ENCODE peak calls at places on chromosome 19, in four cellular contexts. Q is dermis microvascular lymphatic vessel endothelial cell, P is DMS153, J is T-helper 9 cell. I is an unnamed sample.
A peak's percentile ranks its signal among the peaks of the same experiment; 100 is the strongest.

GRCh38 chr19:17090501-17091074 is 15.0 kb downstream of the MYO9B start:
- DNase-seq in Q (peak; percentile 68), P (no peak), J (no peak), I (no peak)

GRCh38 chr19:18915639-18916038 is 3.5 kb downstream of the COPE start:
- DNase-seq in Q (peak; percentile 56), P (no peak), J (no peak), I (no peak)

GRCh38 chr19:14375582-14376291 is 5.5 kb upstream of the ADGRE5 start:
- DNase-seq in Q (peak; percentile 71), P (no peak), J (no peak), I (no peak)

GRCh38 chr19:55838251-55838650 is 1.9 kb downstream of the NLRP4 start:
- DNase-seq in Q (no peak), P (no peak), J (no peak), I (no peak)

GRCh38 chr19:56476671-56477428 is at the start of gene ZNF667:
- DNase-seq in Q (peak; percentile 3), P (no peak), J (no peak), I (no peak)

GRCh38 chr19:54435551-54436016 is 13.4 kb upstream of the LENG8 start:
- DNase-seq in Q (no peak), P (no peak), J (no peak), I (no peak)

GRCh38 chr19:18865973-18866799 is 29.8 kb downstream of the CERS1 start:
- DNase-seq in Q (peak; percentile 67), P (no peak), J (peak; percentile 63), I (no peak)

GRCh38 chr19:40705362-40705651 is 11.4 kb downstream of the COQ8B start:
- DNase-seq in Q (no peak), P (no peak), J (no peak), I (no peak)

GRCh38 chr19:37933965-37934364 is 27.0 kb downstream of the SIPA1L3 start:
- DNase-seq in Q (peak; percentile 66), P (peak; percentile 6), J (no peak), I (no peak)

GRCh38 chr19:10643166-10643967 is 10.8 kb upstream of the ILF3 start:
- DNase-seq in Q (peak; percentile 24), P (no peak), J (no peak), I (no peak)

GRCh38 chr19:5553892-5554291 is 13.9 kb downstream of the TINCR start:
- DNase-seq in Q (no peak), P (no peak), J (no peak), I (no peak)

GRCh38 chr19:1042689-1043511 is 3.0 kb downstream of the ABCA7 start:
- DNase-seq in Q (no peak), P (no peak), J (no peak), I (no peak)

GRCh38 chr19:917323-918151 is at the start of gene KISS1R:
- DNase-seq in Q (peak; percentile 43), P (no peak), J (no peak), I (no peak)

GRCh38 chr19:3375221-3376088 is 9.1 kb downstream of the NFIC start:
- DNase-seq in Q (peak; percentile 90), P (no peak), J (no peak), I (no peak)

GRCh38 chr19:54162241-54162805 is 2.8 kb upstream of the LENG1 start:
- DNase-seq in Q (peak; percentile 81), P (peak; percentile 68), J (peak; percentile 71), I (peak; percentile 17)

GRCh38 chr19:14767466-14767971 is 10.8 kb downstream of the ADGRE2 start:
- DNase-seq in Q (no peak), P (no peak), J (no peak), I (no peak)

GRCh38 chr19:44943801-44944249 is 1.8 kb downstream of the APOC4 start:
- DNase-seq in Q (no peak), P (no peak), J (no peak), I (no peak)

GRCh38 chr19:14061751-14062557 is at the start of gene PALM3:
- DNase-seq in Q (no peak), P (no peak), J (no peak), I (no peak)

GRCh38 chr19:31378404-31378803 is 29.2 kb upstream of the TSHZ3 start:
- DNase-seq in Q (no peak), P (no peak), J (no peak), I (no peak)

GRCh38 chr19:35592226-35592625 is 6.3 kb downstream of the PMIS2 start:
- DNase-seq in Q (peak; percentile 61), P (no peak), J (no peak), I (no peak)

GRCh38 chr19:31946491-31946890 is 398.9 kb upstream of the ZNF507 start:
- DNase-seq in Q (no peak), P (no peak), J (no peak), I (no peak)

GRCh38 chr19:55340784-55341147 is 1.1 kb downstream of the KMT5C start:
- DNase-seq in Q (no peak), P (no peak), J (no peak), I (no peak)

GRCh38 chr19:18311495-18311894 is 11.4 kb downstream of the LSM4 start:
- DNase-seq in Q (no peak), P (no peak), J (no peak), I (no peak)

GRCh38 chr19:30668521-30669155 is 296.5 kb downstream of the ZNF536 start:
- DNase-seq in Q (no peak), P (no peak), J (no peak), I (no peak)

GRCh38 chr19:51572908-51573307 is 1.8 kb downstream of the ZNF175 start:
- DNase-seq in Q (peak; percentile 76), P (no peak), J (no peak), I (no peak)

GRCh38 chr19:31890230-31890629 is 455.2 kb upstream of the ZNF507 start:
- DNase-seq in Q (no peak), P (no peak), J (no peak), I (no peak)

GRCh38 chr19:48962029-48962848 is 2.9 kb upstream of the FTL start:
- DNase-seq in Q (no peak), P (no peak), J (no peak), I (no peak)

GRCh38 chr19:3556978-3557460 is 367 bp downstream of the MFSD12 start:
- DNase-seq in Q (peak; percentile 66), P (no peak), J (peak; percentile 70), I (no peak)

GRCh38 chr19:42143341-42144234 is 11.3 kb upstream of the POU2F2 start:
- DNase-seq in Q (peak; percentile 52), P (no peak), J (no peak), I (no peak)

GRCh38 chr19:44646049-44646416 is 2.3 kb downstream of the PVR start:
- DNase-seq in Q (no peak), P (no peak), J (no peak), I (no peak)

GRCh38 chr19:10230155-10230903 is 802 bp downstream of the S1PR2 start:
- DNase-seq in Q (peak; percentile 18), P (no peak), J (peak; percentile 68), I (no peak)

GRCh38 chr19:15570420-15570819 is 44.6 kb upstream of the CYP4F8 start:
- DNase-seq in Q (no peak), P (no peak), J (no peak), I (no peak)

GRCh38 chr19:8044018-8044417 is 8.5 kb upstream of the CCL25 start:
- DNase-seq in Q (no peak), P (no peak), J (no peak), I (no peak)

GRCh38 chr19:43362179-43362578 is 8.7 kb downstream of the CD177 start:
- DNase-seq in Q (no peak), P (no peak), J (no peak), I (peak; percentile 31)

GRCh38 chr19:44767295-44768180 is 10.2 kb upstream of the CBLC start:
- DNase-seq in Q (no peak), P (no peak), J (no peak), I (no peak)

GRCh38 chr19:10603084-10603872 is 16.2 kb upstream of the AP1M2 start:
- DNase-seq in Q (peak; percentile 48), P (no peak), J (peak; percentile 55), I (no peak)

GRCh38 chr19:35868172-35868822 is at the start of gene APLP1:
- DNase-seq in Q (peak; percentile 50), P (peak; percentile 47), J (peak; percentile 53), I (no peak)

GRCh38 chr19:5307655-5308054 is 33.0 kb downstream of the PTPRS start:
- DNase-seq in Q (no peak), P (no peak), J (no peak), I (no peak)

GRCh38 chr19:39270091-39270871 is 2.1 kb downstream of the IFNL2 start:
- DNase-seq in Q (no peak), P (peak; percentile 70), J (no peak), I (no peak)